ENCODE peak calls at places on chromosomes 12 and 14, in seven cellular contexts. One of them, this sample, is unnamed.

GRCh38 chr14:104930526-104931322 is 6.0 kb downstream of the PLD4 start:
- DNase-seq in CD8-positive, alpha-beta T cell: no peak
- DNase-seq in OCI-LY7: no peak
- DNase-seq in mucosa of descending colon: no peak
- DNase-seq in ovary: no peak
- DNase-seq in choroid plexus epithelial cell: no peak
- DNase-seq in tibial nerve: peak; percentile 10
- DNase-seq in this sample: peak; percentile 29

GRCh38 chr14:95496111-95496681 is 20.3 kb downstream of the SYNE3 start:
- DNase-seq in CD8-positive, alpha-beta T cell: no peak
- DNase-seq in OCI-LY7: no peak
- DNase-seq in mucosa of descending colon: no peak
- DNase-seq in ovary: no peak
- DNase-seq in choroid plexus epithelial cell: no peak
- DNase-seq in tibial nerve: no peak
- DNase-seq in this sample: peak; percentile 79

GRCh38 chr14:90850487-90850886 is 34.3 kb upstream of the TTC7B start:
- DNase-seq in CD8-positive, alpha-beta T cell: no peak
- DNase-seq in OCI-LY7: no peak
- DNase-seq in mucosa of descending colon: no peak
- DNase-seq in ovary: no peak
- DNase-seq in choroid plexus epithelial cell: peak; percentile 29
- DNase-seq in tibial nerve: no peak
- DNase-seq in this sample: peak; percentile 86

GRCh38 chr14:74263181-74263580 is 23.9 kb downstream of the VSX2 start:
- DNase-seq in CD8-positive, alpha-beta T cell: no peak
- DNase-seq in OCI-LY7: no peak
- DNase-seq in mucosa of descending colon: no peak
- DNase-seq in ovary: no peak
- DNase-seq in choroid plexus epithelial cell: no peak
- DNase-seq in tibial nerve: no peak
- DNase-seq in this sample: no peak

GRCh38 chr14:88256997-88257755 is 65.9 kb downstream of the KCNK10 start:
- DNase-seq in CD8-positive, alpha-beta T cell: no peak
- DNase-seq in OCI-LY7: no peak
- DNase-seq in mucosa of descending colon: no peak
- DNase-seq in ovary: no peak
- DNase-seq in choroid plexus epithelial cell: no peak
- DNase-seq in tibial nerve: no peak
- DNase-seq in this sample: peak; percentile 78

GRCh38 chr12:29782285-29782820 is 1.4 kb downstream of the TMTC1 start:
- DNase-seq in CD8-positive, alpha-beta T cell: no peak
- DNase-seq in OCI-LY7: no peak
- DNase-seq in mucosa of descending colon: no peak
- DNase-seq in ovary: no peak
- DNase-seq in choroid plexus epithelial cell: peak; percentile 85
- DNase-seq in tibial nerve: no peak
- DNase-seq in this sample: peak; percentile 72

GRCh38 chr12:57452937-57453509 is 2.1 kb upstream of the INHBE start:
- DNase-seq in CD8-positive, alpha-beta T cell: peak; percentile 32
- DNase-seq in OCI-LY7: peak; percentile 71
- DNase-seq in mucosa of descending colon: peak; percentile 89
- DNase-seq in ovary: peak; percentile 85
- DNase-seq in choroid plexus epithelial cell: peak; percentile 88
- DNase-seq in tibial nerve: peak; percentile 68
- DNase-seq in this sample: peak; percentile 100

GRCh38 chr12:120078868-120079267 is 37.7 kb downstream of the RAB35 start:
- DNase-seq in CD8-positive, alpha-beta T cell: no peak
- DNase-seq in OCI-LY7: no peak
- DNase-seq in mucosa of descending colon: no peak
- DNase-seq in ovary: no peak
- DNase-seq in choroid plexus epithelial cell: no peak
- DNase-seq in tibial nerve: no peak
- DNase-seq in this sample: no peak

GRCh38 chr12:40145896-40146295 is 40.0 kb upstream of the SLC2A13 start:
- DNase-seq in CD8-positive, alpha-beta T cell: no peak
- DNase-seq in OCI-LY7: no peak
- DNase-seq in mucosa of descending colon: no peak
- DNase-seq in ovary: no peak
- DNase-seq in choroid plexus epithelial cell: no peak
- DNase-seq in tibial nerve: no peak
- DNase-seq in this sample: peak; percentile 26

GRCh38 chr12:123445388-123446344 is 9.2 kb upstream of the RILPL2 start:
- DNase-seq in CD8-positive, alpha-beta T cell: no peak
- DNase-seq in OCI-LY7: no peak
- DNase-seq in mucosa of descending colon: peak; percentile 26
- DNase-seq in ovary: peak; percentile 54
- DNase-seq in choroid plexus epithelial cell: peak; percentile 61
- DNase-seq in tibial nerve: no peak
- DNase-seq in this sample: no peak

GRCh38 chr14:76181546-76181945 is 29.8 kb downstream of the GPATCH2L start:
- DNase-seq in CD8-positive, alpha-beta T cell: no peak
- DNase-seq in OCI-LY7: peak; percentile 3
- DNase-seq in mucosa of descending colon: no peak
- DNase-seq in ovary: no peak
- DNase-seq in choroid plexus epithelial cell: peak; percentile 47
- DNase-seq in tibial nerve: no peak
- DNase-seq in this sample: no peak

GRCh38 chr14:58082491-58083098 is 69.4 kb downstream of the ARMH4 start:
- DNase-seq in CD8-positive, alpha-beta T cell: no peak
- DNase-seq in OCI-LY7: no peak
- DNase-seq in mucosa of descending colon: no peak
- DNase-seq in ovary: no peak
- DNase-seq in choroid plexus epithelial cell: peak; percentile 93
- DNase-seq in tibial nerve: no peak
- DNase-seq in this sample: peak; percentile 29

GRCh38 chr14:58198086-58198485 is 1.9 kb upstream of the ACTR10 start:
- DNase-seq in CD8-positive, alpha-beta T cell: peak; percentile 23
- DNase-seq in OCI-LY7: no peak
- DNase-seq in mucosa of descending colon: no peak
- DNase-seq in ovary: no peak
- DNase-seq in choroid plexus epithelial cell: no peak
- DNase-seq in tibial nerve: no peak
- DNase-seq in this sample: no peak

GRCh38 chr12:48285751-48286650 is 64.7 kb downstream of the ZNF641 start:
- DNase-seq in CD8-positive, alpha-beta T cell: peak; percentile 39
- DNase-seq in OCI-LY7: peak; percentile 1
- DNase-seq in mucosa of descending colon: no peak
- DNase-seq in ovary: no peak
- DNase-seq in choroid plexus epithelial cell: no peak
- DNase-seq in tibial nerve: no peak
- DNase-seq in this sample: peak; percentile 7

GRCh38 chr12:52903285-52903854 is 1.5 kb downstream of the KRT8 start:
- DNase-seq in CD8-positive, alpha-beta T cell: peak; percentile 64
- DNase-seq in OCI-LY7: no peak
- DNase-seq in mucosa of descending colon: peak; percentile 88
- DNase-seq in ovary: peak; percentile 80
- DNase-seq in choroid plexus epithelial cell: peak; percentile 91
- DNase-seq in tibial nerve: peak; percentile 17
- DNase-seq in this sample: peak; percentile 78

GRCh38 chr14:63248211-63248610 is 44.0 kb downstream of the RHOJ start:
- DNase-seq in CD8-positive, alpha-beta T cell: no peak
- DNase-seq in OCI-LY7: no peak
- DNase-seq in mucosa of descending colon: no peak
- DNase-seq in ovary: no peak
- DNase-seq in choroid plexus epithelial cell: peak; percentile 55
- DNase-seq in tibial nerve: no peak
- DNase-seq in this sample: no peak

GRCh38 chr14:61260939-61261776 is 20.0 kb downstream of the TMEM30B start:
- DNase-seq in CD8-positive, alpha-beta T cell: no peak
- DNase-seq in OCI-LY7: no peak
- DNase-seq in mucosa of descending colon: no peak
- DNase-seq in ovary: no peak
- DNase-seq in choroid plexus epithelial cell: peak; percentile 74
- DNase-seq in tibial nerve: no peak
- DNase-seq in this sample: no peak

GRCh38 chr12:59850268-59850667 is 254.4 kb downstream of the SLC16A7 start:
- DNase-seq in CD8-positive, alpha-beta T cell: no peak
- DNase-seq in OCI-LY7: no peak
- DNase-seq in mucosa of descending colon: no peak
- DNase-seq in ovary: no peak
- DNase-seq in choroid plexus epithelial cell: no peak
- DNase-seq in tibial nerve: no peak
- DNase-seq in this sample: no peak

GRCh38 chr14:56996721-56997399 is 186.6 kb upstream of the OTX2 start:
- DNase-seq in CD8-positive, alpha-beta T cell: no peak
- DNase-seq in OCI-LY7: no peak
- DNase-seq in mucosa of descending colon: no peak
- DNase-seq in ovary: no peak
- DNase-seq in choroid plexus epithelial cell: no peak
- DNase-seq in tibial nerve: no peak
- DNase-seq in this sample: no peak

GRCh38 chr14:59481407-59482119 is 2.6 kb downstream of the L3HYPDH start:
- DNase-seq in CD8-positive, alpha-beta T cell: no peak
- DNase-seq in OCI-LY7: no peak
- DNase-seq in mucosa of descending colon: no peak
- DNase-seq in ovary: no peak
- DNase-seq in choroid plexus epithelial cell: peak; percentile 60
- DNase-seq in tibial nerve: no peak
- DNase-seq in this sample: no peak

GRCh38 chr14:92352158-92352985 is 29.4 kb downstream of the SLC24A4 start:
- DNase-seq in CD8-positive, alpha-beta T cell: no peak
- DNase-seq in OCI-LY7: peak; percentile 26
- DNase-seq in mucosa of descending colon: peak; percentile 22
- DNase-seq in ovary: no peak
- DNase-seq in choroid plexus epithelial cell: peak; percentile 50
- DNase-seq in tibial nerve: no peak
- DNase-seq in this sample: peak; percentile 14

GRCh38 chr12:95117178-95117599 is 43.8 kb upstream of the NR2C1 start:
- DNase-seq in CD8-positive, alpha-beta T cell: peak; percentile 65
- DNase-seq in OCI-LY7: peak; percentile 89
- DNase-seq in mucosa of descending colon: peak; percentile 87
- DNase-seq in ovary: no peak
- DNase-seq in choroid plexus epithelial cell: peak; percentile 83
- DNase-seq in tibial nerve: peak; percentile 51
- DNase-seq in this sample: peak; percentile 82

GRCh38 chr12:37666069-37666781 is 650.3 kb upstream of the ALG10B start:
- DNase-seq in CD8-positive, alpha-beta T cell: no peak
- DNase-seq in OCI-LY7: no peak
- DNase-seq in mucosa of descending colon: no peak
- DNase-seq in ovary: no peak
- DNase-seq in choroid plexus epithelial cell: no peak
- DNase-seq in tibial nerve: no peak
- DNase-seq in this sample: peak; percentile 20

GRCh38 chr12:131919366-131920156 is 9.5 kb upstream of the PUS1 start:
- DNase-seq in CD8-positive, alpha-beta T cell: peak; percentile 18
- DNase-seq in OCI-LY7: no peak
- DNase-seq in mucosa of descending colon: no peak
- DNase-seq in ovary: no peak
- DNase-seq in choroid plexus epithelial cell: no peak
- DNase-seq in tibial nerve: no peak
- DNase-seq in this sample: no peak

GRCh38 chr14:70882771-70883492 is 24.3 kb upstream of the PCNX1 start:
- DNase-seq in CD8-positive, alpha-beta T cell: no peak
- DNase-seq in OCI-LY7: no peak
- DNase-seq in mucosa of descending colon: no peak
- DNase-seq in ovary: no peak
- DNase-seq in choroid plexus epithelial cell: peak; percentile 79
- DNase-seq in tibial nerve: no peak
- DNase-seq in this sample: no peak

GRCh38 chr12:107366322-107366721 is 273.0 kb upstream of the CRY1 start:
- DNase-seq in CD8-positive, alpha-beta T cell: no peak
- DNase-seq in OCI-LY7: no peak
- DNase-seq in mucosa of descending colon: no peak
- DNase-seq in ovary: no peak
- DNase-seq in choroid plexus epithelial cell: no peak
- DNase-seq in tibial nerve: no peak
- DNase-seq in this sample: no peak
- H3K4me3 ChIP-seq in CD8-positive, alpha-beta T cell: no peak overlapping the region
- H3K4me3 ChIP-seq in OCI-LY7: no peak overlapping the region
- H3K4me3 ChIP-seq in mucosa of descending colon: no peak overlapping the region
- H3K4me3 ChIP-seq in ovary: no peak overlapping the region
- H3K4me3 ChIP-seq in choroid plexus epithelial cell: no peak overlapping the region
- H3K4me3 ChIP-seq in tibial nerve: no peak overlapping the region
- H3K4me3 ChIP-seq in this sample: no peak overlapping the region

GRCh38 chr12:16387919-16388318 is 40.5 kb downstream of the MGST1 start:
- DNase-seq in CD8-positive, alpha-beta T cell: no peak
- DNase-seq in OCI-LY7: no peak
- DNase-seq in mucosa of descending colon: no peak
- DNase-seq in ovary: no peak
- DNase-seq in choroid plexus epithelial cell: no peak
- DNase-seq in tibial nerve: no peak
- DNase-seq in this sample: no peak

GRCh38 chr12:16389594-16389993 is 42.1 kb downstream of the MGST1 start:
- DNase-seq in CD8-positive, alpha-beta T cell: no peak
- DNase-seq in OCI-LY7: no peak
- DNase-seq in mucosa of descending colon: no peak
- DNase-seq in ovary: no peak
- DNase-seq in choroid plexus epithelial cell: peak; percentile 85
- DNase-seq in tibial nerve: no peak
- DNase-seq in this sample: no peak

GRCh38 chr12:16384732-16385131 is 37.3 kb downstream of the MGST1 start:
- DNase-seq in CD8-positive, alpha-beta T cell: no peak
- DNase-seq in OCI-LY7: no peak
- DNase-seq in mucosa of descending colon: no peak
- DNase-seq in ovary: no peak
- DNase-seq in choroid plexus epithelial cell: no peak
- DNase-seq in tibial nerve: no peak
- DNase-seq in this sample: no peak

GRCh38 chr12:16385779-16386646 is 38.6 kb downstream of the MGST1 start:
- DNase-seq in CD8-positive, alpha-beta T cell: no peak
- DNase-seq in OCI-LY7: peak; percentile 14
- DNase-seq in mucosa of descending colon: peak; percentile 57
- DNase-seq in ovary: no peak
- DNase-seq in choroid plexus epithelial cell: peak; percentile 77
- DNase-seq in tibial nerve: no peak
- DNase-seq in this sample: peak; percentile 71
- H3K4me3 ChIP-seq in CD8-positive, alpha-beta T cell: no peak overlapping the region
- H3K4me3 ChIP-seq in OCI-LY7: no peak overlapping the region
- H3K4me3 ChIP-seq in mucosa of descending colon: no peak overlapping the region
- H3K4me3 ChIP-seq in ovary: no peak overlapping the region
- H3K4me3 ChIP-seq in choroid plexus epithelial cell: peak overlapping the region; percentile 13
- H3K4me3 ChIP-seq in tibial nerve: no peak overlapping the region
- H3K4me3 ChIP-seq in this sample: no peak overlapping the region

GRCh38 chr14:54712371-54712998 is 145.6 kb downstream of the SAMD4A start:
- DNase-seq in CD8-positive, alpha-beta T cell: no peak
- DNase-seq in OCI-LY7: peak; percentile 10
- DNase-seq in mucosa of descending colon: no peak
- DNase-seq in ovary: no peak
- DNase-seq in choroid plexus epithelial cell: no peak
- DNase-seq in tibial nerve: no peak
- DNase-seq in this sample: no peak
- H3K4me3 ChIP-seq in CD8-positive, alpha-beta T cell: no peak overlapping the region
- H3K4me3 ChIP-seq in OCI-LY7: no peak overlapping the region
- H3K4me3 ChIP-seq in mucosa of descending colon: no peak overlapping the region
- H3K4me3 ChIP-seq in ovary: no peak overlapping the region
- H3K4me3 ChIP-seq in choroid plexus epithelial cell: no peak overlapping the region
- H3K4me3 ChIP-seq in tibial nerve: no peak overlapping the region
- H3K4me3 ChIP-seq in this sample: no peak overlapping the region

GRCh38 chr14:28058012-28058296 is 708.6 kb upstream of the FOXG1 start:
- DNase-seq in CD8-positive, alpha-beta T cell: no peak
- DNase-seq in OCI-LY7: no peak
- DNase-seq in mucosa of descending colon: no peak
- DNase-seq in ovary: no peak
- DNase-seq in choroid plexus epithelial cell: no peak
- DNase-seq in tibial nerve: no peak
- DNase-seq in this sample: no peak
- H3K4me3 ChIP-seq in CD8-positive, alpha-beta T cell: no peak overlapping the region
- H3K4me3 ChIP-seq in OCI-LY7: no peak overlapping the region
- H3K4me3 ChIP-seq in mucosa of descending colon: no peak overlapping the region
- H3K4me3 ChIP-seq in ovary: no peak overlapping the region
- H3K4me3 ChIP-seq in choroid plexus epithelial cell: no peak overlapping the region
- H3K4me3 ChIP-seq in tibial nerve: no peak overlapping the region
- H3K4me3 ChIP-seq in this sample: no peak overlapping the region

This sample was measured in SJCRH30.